ENCODE peak calls at places on chromosomes 1 and 21, in four cellular contexts. T is K562, G is GM12878, C is HepG2. A is an unnamed sample.

GRCh38 chr1:235287208-235287882 is 40.6 kb downstream of the ARID4B start:
- DNase-seq in T (no peak), G (no peak), C (no peak), A (no peak)

GRCh38 chr1:179599623-179600249 is 8.1 kb downstream of the TDRD5 start:
- DNase-seq in T (peak; percentile 52), G (no peak), C (peak; percentile 48), A (peak; percentile 64)

GRCh38 chr1:214581785-214582184 is 21.2 kb upstream of the CENPF start:
- DNase-seq in T (no peak), G (no peak), C (no peak), A (peak; percentile 48)

GRCh38 chr1:173823776-173824314 is 628 bp upstream of the DARS2 start:
- DNase-seq in T (no peak), G (peak; percentile 13), C (peak; percentile 2), A (no peak)

GRCh38 chr21:31476551-31477120 is 132.6 kb upstream of the TIAM1 start:
- DNase-seq in T (no peak), G (no peak), C (no peak), A (no peak)

GRCh38 chr1:226948996-226949395 is 8.9 kb downstream of the COQ8A start:
- DNase-seq in T (no peak), G (no peak), C (no peak), A (no peak)

GRCh38 chr1:155320661-155321576 is at the start of gene RUSC1:
- DNase-seq in T (peak; percentile 77), G (no peak), C (no peak), A (no peak)

GRCh38 chr1:203104789-203105188 is 19.0 kb upstream of the MYOG start:
- DNase-seq in T (no peak), G (no peak), C (no peak), A (no peak)

GRCh38 chr1:245198755-245199516 is 44.2 kb downstream of the KIF26B start:
- DNase-seq in T (no peak), G (no peak), C (no peak), A (no peak)

GRCh38 chr1:29749021-29749420 is 512.7 kb downstream of the PTPRU start:
- DNase-seq in T (no peak), G (no peak), C (no peak), A (no peak)

GRCh38 chr21:44872568-44873355 is 728 bp downstream of the PTTG1IP start:
- DNase-seq in T (peak; percentile 66), G (no peak), C (no peak), A (no peak)

GRCh38 chr1:165444897-165445370 is at the start of gene RXRG:
- DNase-seq in T (no peak), G (no peak), C (no peak), A (no peak)

GRCh38 chr1:34330061-34330460 is 153.4 kb downstream of the C1orf94 start:
- DNase-seq in T (no peak), G (no peak), C (no peak), A (no peak)

GRCh38 chr1:59146651-59147358 is 150.1 kb upstream of the FGGY start:
- DNase-seq in T (no peak), G (no peak), C (peak; percentile 3), A (peak; percentile 33)

GRCh38 chr21:43343992-43344886 is 82.7 kb downstream of the SIK1 start:
- DNase-seq in T (no peak), G (no peak), C (no peak), A (peak; percentile 31)

GRCh38 chr21:36254106-36254941 is 65.7 kb upstream of the MORC3 start:
- DNase-seq in T (no peak), G (no peak), C (peak; percentile 17), A (no peak)

GRCh38 chr1:924619-925323 is 1.0 kb downstream of the SAMD11 start:
- DNase-seq in T (peak; percentile 54), G (no peak), C (no peak), A (peak; percentile 71)

GRCh38 chr1:53766766-53767409 is 27.9 kb upstream of the GLIS1 start:
- DNase-seq in T (no peak), G (no peak), C (no peak), A (no peak)

GRCh38 chr1:8317647-8318360 is at the start of gene SLC45A1:
- DNase-seq in T (peak; percentile 72), G (no peak), C (no peak), A (peak; percentile 68)

GRCh38 chr21:43574741-43575465 is 84.4 kb downstream of the HSF2BP start:
- DNase-seq in T (no peak), G (no peak), C (no peak), A (no peak)

DNA sequence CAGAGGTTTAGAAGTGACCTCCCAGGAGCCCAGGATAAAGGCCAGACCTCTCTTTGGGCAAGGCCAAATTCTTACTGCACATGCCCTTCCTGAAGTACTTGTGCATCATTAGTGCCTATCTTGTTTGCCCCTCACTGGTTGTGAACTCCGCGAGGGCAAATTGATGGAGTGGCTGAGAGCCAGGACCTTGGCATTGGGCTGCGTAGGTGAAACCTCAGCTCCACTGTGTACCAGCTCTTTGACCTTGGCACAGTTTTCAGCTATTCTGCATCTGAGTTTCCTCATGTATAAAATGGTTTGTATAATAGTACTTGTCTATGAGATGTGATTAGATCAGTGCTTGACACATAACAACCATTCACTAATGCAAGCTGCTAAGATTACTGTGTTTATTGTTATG is 11.5 kb downstream of the OTUD3 start:
- DNase-seq in T (no peak), G (no peak), C (no peak), A (no peak)
- TF ChIP-seq MYC in T (no peak), G (no peak), C (no peak), A (no peak)

GRCh38 chr1:61892977-61893376 is 150.7 kb downstream of the PATJ start:
- DNase-seq in T (no peak), G (no peak), C (no peak), A (no peak)

GRCh38 chr1:61887921-61888564 is 145.8 kb downstream of the PATJ start:
- DNase-seq in T (no peak), G (no peak), C (no peak), A (no peak)

GRCh38 chr1:61888808-61889207 is 146.5 kb downstream of the PATJ start:
- DNase-seq in T (no peak), G (no peak), C (no peak), A (no peak)

DNA sequence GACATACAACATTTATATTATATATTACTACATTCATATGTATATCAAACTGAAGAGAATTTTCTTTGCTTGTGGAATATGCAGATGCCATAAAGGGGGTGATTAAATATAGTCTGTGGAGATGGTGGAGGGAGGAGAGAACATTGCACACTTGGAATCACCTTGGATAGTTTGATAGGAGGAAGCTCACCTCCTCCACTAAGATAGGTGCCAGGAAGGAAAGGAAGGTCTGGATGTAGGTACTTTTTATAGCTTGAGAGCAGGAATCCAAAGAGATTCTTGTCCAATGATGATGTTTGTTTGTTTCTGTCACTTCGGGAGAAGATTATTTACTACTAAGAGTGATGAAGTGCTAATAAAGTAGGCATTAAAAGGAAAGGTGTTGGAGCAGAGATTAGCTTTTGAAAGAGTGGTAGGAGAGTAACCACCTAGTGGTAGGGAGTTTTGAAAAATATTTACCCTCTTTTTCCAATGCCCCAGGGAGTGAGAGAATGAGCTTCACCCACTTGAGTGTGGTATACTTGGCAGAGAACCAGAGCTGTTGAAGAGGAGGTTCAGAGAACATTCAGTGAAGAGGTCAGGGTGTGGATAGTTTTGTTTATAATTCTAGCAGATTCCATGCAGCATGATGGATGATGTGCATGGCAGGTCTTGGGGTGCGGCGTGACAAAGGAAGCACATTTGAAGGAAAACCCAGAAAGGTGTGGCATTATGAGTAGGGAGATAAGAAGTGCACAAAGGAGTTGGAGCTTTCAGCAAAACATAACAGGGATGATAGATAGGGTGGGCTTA is 145.0 kb downstream of the PATJ start:
- DNase-seq in T (no peak), G (no peak), C (no peak), A (peak; percentile 2)
- TF ChIP-seq EP300 in T (no peak), G (no peak), C (no peak), A (no peak)

GRCh38 chr1:218112862-218113261 is 172.2 kb upstream of the RRP15 start:
- DNase-seq in T (no peak), G (no peak), C (no peak), A (no peak)

DNA sequence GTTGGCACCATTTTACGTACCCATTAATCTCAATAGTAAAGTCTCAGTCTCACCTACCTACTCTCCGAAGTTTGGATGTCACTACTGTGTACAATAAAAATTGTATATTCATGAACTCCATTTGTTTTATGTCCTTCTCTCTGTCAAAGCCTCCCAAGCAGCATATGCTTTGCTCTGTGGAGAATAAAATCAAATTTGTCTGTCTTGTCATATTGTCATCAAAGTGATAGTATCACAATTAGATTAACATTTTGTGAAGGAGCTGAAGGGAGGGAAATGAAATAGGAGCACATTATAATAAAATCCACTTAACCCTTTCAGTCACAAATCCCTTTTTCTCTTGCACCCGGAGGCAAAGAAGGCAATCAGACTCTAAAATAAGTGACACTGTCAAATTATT is 177.1 kb upstream of the RRP15 start:
- DNase-seq in T (no peak), G (no peak), C (no peak), A (no peak)
- TF ChIP-seq RFX5 in T (no peak), G (no peak), C (no peak), A (no peak)

GRCh38 chr1:207020709-207021107 is 11.8 kb downstream of the C1orf116 start:
- DNase-seq in T (no peak), G (no peak), C (no peak), A (no peak)

GRCh38 chr1:207021139-207021861 is 11.3 kb downstream of the C1orf116 start:
- DNase-seq in T (peak; percentile 96), G (no peak), C (peak; percentile 89), A (peak; percentile 77)

GRCh38 chr1:207019161-207019560 is 13.4 kb downstream of the C1orf116 start:
- DNase-seq in T (no peak), G (no peak), C (no peak), A (no peak)

GRCh38 chr1:207018707-207019106 is 13.8 kb downstream of the C1orf116 start:
- DNase-seq in T (no peak), G (no peak), C (no peak), A (no peak)

DNA sequence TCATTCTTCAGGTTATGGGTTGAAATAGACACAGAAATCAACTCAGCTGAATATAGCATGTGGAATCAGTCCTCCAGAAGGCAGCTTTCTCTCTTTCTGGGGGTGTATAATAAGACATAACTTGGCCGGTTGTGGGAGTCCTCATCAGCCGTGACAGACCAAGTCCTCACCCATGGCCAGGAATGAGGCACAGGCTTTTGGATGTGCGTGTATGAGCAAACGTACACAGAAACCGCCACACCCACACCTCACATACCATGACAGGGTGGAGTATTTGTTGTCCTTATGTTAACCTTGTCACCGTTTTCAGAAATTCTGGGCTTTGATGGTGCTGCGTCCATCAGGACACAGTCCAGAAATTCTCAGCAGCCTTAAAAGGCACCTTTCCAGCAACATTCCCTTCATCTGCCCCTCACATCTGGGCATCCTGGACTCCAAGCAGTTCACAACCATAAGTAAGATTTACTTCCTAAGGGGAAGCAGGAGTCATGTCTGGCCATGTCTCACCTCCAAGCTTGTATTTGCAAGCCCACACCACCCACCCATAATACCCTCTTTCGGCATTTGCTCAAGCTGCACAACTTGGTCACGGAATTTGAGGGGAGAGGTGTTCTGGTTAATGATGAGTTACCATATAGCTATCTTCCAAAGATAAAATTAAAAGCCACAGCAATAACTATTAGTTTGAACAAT is 12.4 kb downstream of the C1orf116 start:
- DNase-seq in T (peak; percentile 72), G (no peak), C (peak; percentile 52), A (peak; percentile 92)
- TF ChIP-seq MYC in T (no peak), G (no peak), C (no peak), A (no peak)